ENCODE peak calls at places on chromosomes 11 and 22, in six cellular contexts. S, Z, L, J, N and U are unnamed samples.

GRCh38 chr11:44309483-44310197 is at the start of gene ALX4:
- DNase-seq in L (no peak), Z (no peak), J (peak), N (no peak), S (peak), U (no peak)

GRCh38 chr22:39743955-39744752 is 149.4 kb downstream of the ENTHD1 start:
- DNase-seq in J (no peak), S (no peak), Z (no peak), L (no peak), N (no peak), U (no peak)

GRCh38 chr11:21794306-21794705 is 398.6 kb upstream of the ANO5 start:
- DNase-seq in J (no peak), L (no peak), S (no peak), N (no peak), Z (no peak), U (no peak)

GRCh38 chr11:128361451-128362020 is 225.8 kb downstream of the ETS1 start:
- DNase-seq in S (no peak), Z (no peak), J (no peak), N (peak), L (no peak), U (no peak)

GRCh38 chr11:94922675-94923347 is 50.5 kb downstream of the CWC15 start:
- DNase-seq in S (no peak), Z (no peak), J (peak), L (no peak), N (no peak), U (no peak)

GRCh38 chr22:27754247-27754887 is 47.2 kb downstream of the MN1 start:
- DNase-seq in N (no peak), S (peak), J (no peak), L (no peak), Z (peak), U (peak)

GRCh38 chr11:71154406-71154805 is 98.0 kb downstream of the SHANK2 start:
- DNase-seq in S (no peak), L (no peak), J (no peak), Z (no peak), N (no peak), U (no peak)

GRCh38 chr22:24494535-24495364 is at the start of gene UPB1:
- DNase-seq in N (no peak), Z (no peak), S (no peak), J (no peak), L (peak), U (no peak)

GRCh38 chr11:88297320-88298263 is 39.9 kb downstream of the CTSC start:
- DNase-seq in J (no peak), L (no peak), Z (no peak), N (no peak), S (no peak), U (no peak)

GRCh38 chr11:121929581-121929980 is 186.4 kb downstream of the BLID start:
- DNase-seq in L (peak), N (no peak), J (no peak), Z (no peak), S (no peak), U (no peak)

GRCh38 chr11:71211631-71212030 is 40.7 kb downstream of the SHANK2 start:
- DNase-seq in Z (no peak), L (no peak), S (no peak), J (no peak), N (no peak), U (no peak)

GRCh38 chr11:94845622-94846021 is 77.5 kb downstream of the AMOTL1 start:
- DNase-seq in S (peak), Z (peak), N (no peak), J (no peak), L (no peak), U (peak)

GRCh38 chr11:31500560-31500959 is 8.9 kb downstream of the IMMP1L start:
- DNase-seq in J (no peak), S (no peak), Z (no peak), N (no peak), L (no peak), U (no peak)

GRCh38 chr22:44913198-44913983 is 96.4 kb downstream of the PHF21B start:
- DNase-seq in S (no peak), Z (no peak), J (no peak), L (no peak), N (no peak), U (no peak)
- TF ChIP-seq CTCF in S (no peak), Z (no peak), J (no peak), L (no peak), N (no peak), U (no peak)

GRCh38 chr22:17902960-17903359 is 121.4 kb downstream of the MICAL3 start:
- DNase-seq in Z (no peak), S (no peak), J (no peak), L (no peak), N (no peak), U (no peak)

GRCh38 chr22:17905445-17905844 is 118.9 kb downstream of the MICAL3 start:
- DNase-seq in Z (no peak), N (no peak), J (no peak), S (no peak), L (no peak), U (no peak)

GRCh38 chr22:17906978-17907730 is 117.2 kb downstream of the MICAL3 start:
- DNase-seq in S (no peak), J (no peak), N (no peak), Z (no peak), L (no peak), U (no peak)

GRCh38 chr22:17907731-17908051 is 116.7 kb downstream of the MICAL3 start:
- DNase-seq in Z (no peak), S (no peak), L (no peak), N (no peak), J (no peak), U (no peak)

DNA sequence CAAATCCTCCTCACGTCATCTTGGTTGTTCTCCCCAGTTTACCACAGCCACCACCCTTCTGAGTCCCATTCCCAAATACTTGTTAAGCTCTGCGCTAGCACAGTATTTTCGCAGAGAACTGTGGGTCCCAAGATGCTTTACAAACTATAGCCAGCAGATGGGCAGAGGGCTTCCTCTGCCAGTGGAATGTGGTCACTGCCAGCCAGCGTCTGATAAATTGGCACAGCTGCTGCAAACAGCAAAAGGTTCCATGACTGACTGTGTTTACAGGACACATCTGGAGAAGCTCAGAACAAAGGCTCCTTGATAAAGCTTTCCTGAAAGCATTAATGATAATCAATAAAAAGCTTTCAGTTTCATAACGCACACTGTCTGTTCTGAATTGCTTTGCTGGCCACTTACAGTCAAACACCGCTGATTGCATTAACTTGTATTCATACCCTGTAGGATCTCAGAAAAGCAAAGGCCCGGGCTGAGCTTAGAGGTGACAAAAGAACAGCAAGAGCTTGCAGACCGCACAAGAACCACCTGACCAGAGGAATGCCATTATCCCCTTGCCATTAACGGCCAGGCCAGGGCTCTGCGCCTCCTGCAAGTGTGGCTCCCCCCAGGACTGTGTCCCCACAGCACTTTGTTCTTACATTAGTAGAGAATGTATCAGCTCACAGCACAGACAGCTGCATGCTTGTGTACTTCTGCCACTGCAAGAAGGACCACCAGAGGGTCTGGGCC is 120.6 kb downstream of the MICAL3 start:
- DNase-seq in Z (no peak), S (no peak), N (no peak), L (no peak), J (no peak), U (no peak)
- TF ChIP-seq CTCF in Z (no peak), S (no peak), N (no peak), L (no peak), J (no peak), U (no peak)

GRCh38 chr11:1968454-1968995 is 21.4 kb downstream of the MRPL23 start:
- DNase-seq in Z (no peak), S (no peak), N (no peak), J (no peak), L (no peak), U (no peak)
- TF ChIP-seq CTCF in Z (no peak), S (no peak), N (no peak), J (no peak), L (no peak), U (no peak)

GRCh38 chr11:83520849-83521248 is 234.7 kb upstream of the CCDC90B start:
- DNase-seq in L (no peak), S (no peak), J (no peak), N (no peak), Z (no peak), U (no peak)

GRCh38 chr11:83523676-83524075 is 237.5 kb upstream of the CCDC90B start:
- DNase-seq in L (no peak), S (no peak), Z (no peak), J (no peak), N (no peak), U (no peak)

DNA sequence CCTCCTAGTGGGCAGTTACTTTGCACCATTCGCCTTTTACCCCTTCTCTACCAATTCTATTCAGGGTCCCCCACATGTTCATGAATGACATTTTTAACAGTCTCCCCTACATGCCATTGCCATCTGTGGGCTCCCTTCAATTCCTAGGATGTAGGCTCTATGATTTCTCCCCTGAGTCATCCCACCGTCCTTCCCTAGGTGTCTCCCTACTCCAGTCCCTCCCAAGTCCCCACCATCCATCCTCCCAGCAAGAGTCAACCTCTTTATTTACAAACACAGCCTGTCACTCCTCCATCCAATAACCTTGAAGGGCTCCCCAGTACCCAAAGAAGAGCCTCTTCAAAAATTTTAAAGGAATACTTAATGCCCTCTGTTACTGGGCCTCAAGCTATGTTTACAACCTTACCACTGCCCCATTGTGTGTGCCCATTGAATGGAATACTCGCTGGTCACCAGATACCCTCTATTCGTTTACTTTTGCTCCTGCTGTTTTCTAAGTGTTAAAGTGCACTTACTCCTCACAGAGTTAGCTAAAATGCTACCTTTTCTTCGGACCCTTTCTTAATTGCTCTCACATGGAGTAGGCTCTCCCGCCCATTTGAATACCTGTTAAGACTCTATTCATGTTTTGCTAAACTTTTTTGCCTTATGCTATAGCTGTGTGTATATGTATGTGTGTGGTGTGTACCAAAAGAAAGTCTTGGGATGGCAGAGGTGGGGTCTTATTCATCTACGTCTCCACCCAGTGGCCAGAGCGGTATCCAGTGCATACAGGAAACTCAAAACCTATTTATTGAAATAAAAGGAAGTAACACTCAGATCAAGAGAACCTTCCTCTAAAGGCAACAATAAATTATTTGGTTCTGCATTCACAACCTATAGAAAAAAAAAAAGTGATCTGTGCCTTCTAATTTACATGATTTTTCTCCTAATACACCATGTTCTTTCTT is 235.8 kb upstream of the CCDC90B start:
- DNase-seq in N (peak), J (peak), L (no peak), S (no peak), Z (no peak), U (peak)
- TF ChIP-seq CTCF in N (peak), J (peak), L (no peak), S (no peak), Z (no peak), U (no peak)

DNA sequence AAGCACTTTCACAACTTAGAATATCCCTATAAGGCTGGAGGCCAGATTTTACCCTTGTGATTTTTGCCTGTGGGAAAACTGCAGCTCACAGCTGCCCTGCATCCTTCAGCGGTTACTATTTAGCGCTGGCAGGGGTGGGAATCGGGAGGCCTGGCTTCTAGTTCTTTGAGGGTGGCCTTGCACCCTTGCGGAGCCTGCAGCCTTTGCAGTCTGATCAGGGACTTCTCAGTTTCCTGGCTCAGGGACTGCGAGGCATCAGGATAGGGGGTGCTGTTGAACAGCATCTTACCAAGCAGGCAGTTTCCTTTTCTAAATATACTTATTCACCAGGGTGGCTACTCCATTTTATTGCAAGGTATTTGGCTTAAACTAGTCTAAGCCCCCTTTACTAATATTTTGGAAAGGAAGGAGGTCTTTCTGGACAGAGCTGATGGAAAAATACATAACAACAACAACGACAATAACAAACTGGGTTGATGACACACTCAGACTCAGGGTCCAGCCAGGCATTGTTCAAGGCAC is 2.9 kb upstream of the APOA1 start:
- DNase-seq in S (no peak), J (peak), Z (no peak), L (peak), N (no peak), U (no peak)
- TF ChIP-seq CTCF in S (no peak), J (peak), Z (no peak), L (no peak), N (peak), U (no peak)

DNA sequence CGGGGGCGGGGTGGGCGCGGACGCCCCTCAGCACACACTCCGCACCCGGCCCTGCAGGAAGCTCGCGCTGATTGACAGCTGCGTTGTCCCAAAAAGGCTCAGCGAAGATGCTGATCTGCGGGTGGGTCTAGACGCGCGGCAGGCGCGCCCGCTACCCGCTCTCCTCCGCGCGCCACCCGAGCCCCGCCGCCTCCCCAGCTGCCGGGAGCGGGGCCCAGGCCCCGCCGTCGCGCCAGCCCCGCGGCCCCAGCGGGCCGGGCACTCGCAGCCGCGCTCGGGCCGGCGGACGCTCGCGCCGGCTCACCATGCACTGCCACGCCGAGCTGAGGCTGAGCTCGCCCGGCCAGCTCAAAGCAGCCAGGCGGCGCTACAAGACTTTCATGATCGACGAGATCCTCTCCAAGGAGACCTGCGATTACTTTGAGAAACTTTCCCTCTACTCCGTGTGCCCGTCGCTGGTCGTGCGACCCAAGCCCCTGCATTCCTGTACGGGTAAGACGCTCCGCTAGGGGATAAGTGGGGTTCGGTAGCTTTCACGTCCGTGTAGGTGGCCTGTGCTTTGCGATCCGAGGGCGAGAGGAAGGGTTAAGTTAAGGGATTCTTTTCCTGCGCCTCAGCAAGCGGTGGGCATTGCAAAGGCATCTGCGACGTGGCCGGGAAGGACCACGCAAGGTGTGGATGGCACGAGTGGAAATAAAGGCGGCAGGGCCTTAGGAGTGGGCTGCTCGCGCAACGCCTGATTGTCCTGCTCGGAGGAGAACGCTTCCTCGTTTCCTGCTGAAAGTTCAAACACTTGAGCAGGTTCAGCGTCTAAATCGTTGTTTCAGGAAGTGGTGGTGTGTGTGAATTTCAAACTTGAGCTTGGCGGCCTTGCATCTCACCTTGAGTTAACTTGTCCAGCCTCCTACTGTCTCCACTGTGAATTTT is at the start of gene BARX2:
- DNase-seq in Z (peak), N (peak), S (peak), J (no peak), L (no peak), U (peak)
- TF ChIP-seq CTCF in Z (peak), N (peak), S (peak), J (no peak), L (no peak), U (peak)